ENCODE peak calls at places on chromosome 2, in five cellular contexts. A, Z, N, W and V are unnamed samples.

GRCh38 chr2:74915743-74916142 is 42.7 kb upstream of the POLE4 start:
- DNase-seq in A (no peak), Z (no peak), N (peak), W (peak), V (no peak)

GRCh38 chr2:120444691-120445240 is 98.8 kb downstream of the INHBB start:
- DNase-seq in A (no peak), Z (no peak), N (no peak), W (no peak), V (no peak)

GRCh38 chr2:64214281-64215115 is 70.3 kb upstream of the PELI1 start:
- DNase-seq in A (peak), Z (no peak), N (no peak), W (peak), V (no peak)

GRCh38 chr2:70928366-70928765 is 7.3 kb upstream of the ATP6V1B1 start:
- DNase-seq in A (no peak), Z (no peak), N (no peak), W (no peak), V (no peak)

GRCh38 chr2:97992836-97993825 is 2.6 kb downstream of the TMEM131 start:
- DNase-seq in A (no peak), Z (no peak), N (no peak), W (no peak), V (no peak)

GRCh38 chr2:166134252-166135151 is 6.7 kb upstream of the SCN1A start:
- DNase-seq in A (no peak), Z (no peak), N (no peak), W (no peak), V (no peak)

GRCh38 chr2:222318712-222319575 is 20.1 kb upstream of the PAX3 start:
- DNase-seq in A (no peak), Z (no peak), N (no peak), W (peak), V (no peak)

GRCh38 chr2:229930656-229931055 is 8.4 kb downstream of the FBXO36 start:
- DNase-seq in A (no peak), Z (no peak), N (no peak), W (no peak), V (no peak)

GRCh38 chr2:157443795-157444642 is at the start of gene CYTIP:
- DNase-seq in A (peak), Z (no peak), N (no peak), W (no peak), V (no peak)

GRCh38 chr2:2901384-2902345 is 476.0 kb downstream of the EIPR1 start:
- DNase-seq in A (no peak), Z (no peak), N (no peak), W (no peak), V (no peak)

GRCh38 chr2:2871480-2872308 is 505.9 kb downstream of the EIPR1 start:
- DNase-seq in A (no peak), Z (no peak), N (no peak), W (no peak), V (no peak)

GRCh38 chr2:151051584-151052220 is 210.0 kb downstream of the RBM43 start:
- DNase-seq in A (peak), Z (no peak), N (no peak), W (peak), V (no peak)

GRCh38 chr2:9266711-9267110 is 60.1 kb downstream of the ASAP2 start:
- DNase-seq in A (no peak), Z (no peak), N (no peak), W (no peak), V (no peak)

GRCh38 chr2:177363332-177363731 is 29.2 kb upstream of the AGPS start:
- DNase-seq in A (no peak), Z (no peak), N (no peak), W (peak), V (no peak)

GRCh38 chr2:120393456-120393855 is 47.5 kb downstream of the INHBB start:
- DNase-seq in A (no peak), Z (no peak), N (no peak), W (no peak), V (no peak)

GRCh38 chr2:37890893-37891495 is 34.1 kb upstream of the RMDN2 start:
- DNase-seq in A (peak), Z (no peak), N (no peak), W (peak), V (no peak)

GRCh38 chr2:198692907-198693510 is 764.7 kb downstream of the SATB2 start:
- DNase-seq in A (no peak), Z (no peak), N (no peak), W (no peak), V (no peak)

GRCh38 chr2:121075006-121075545 is 209.9 kb downstream of the TFCP2L1 start:
- DNase-seq in A (no peak), Z (peak), N (peak), W (peak), V (peak)

GRCh38 chr2:232781765-232782164 is 5.4 kb upstream of the KCNJ13 start:
- DNase-seq in A (peak), Z (peak), N (peak), W (peak), V (peak)

GRCh38 chr2:235265348-235265965 is 228.4 kb upstream of the AGAP1 start:
- DNase-seq in A (no peak), Z (no peak), N (no peak), W (no peak), V (no peak)

GRCh38 chr2:176079851-176080539 is 3.8 kb downstream of the EVX2 start:
- DNase-seq in A (no peak), Z (no peak), N (no peak), W (peak), V (no peak)
- H3K4me3 ChIP-seq in A (no peak), Z (no peak), N (peak), W (no peak), V (peak)

GRCh38 chr2:160200921-160201320 is 849 bp upstream of the ITGB6 start:
- DNase-seq in A (no peak), Z (no peak), N (no peak), W (no peak), V (no peak)

GRCh38 chr2:160199053-160199452 is 1.0 kb downstream of the ITGB6 start:
- DNase-seq in A (no peak), Z (no peak), N (no peak), W (no peak), V (no peak)

GRCh38 chr2:160201849-160202539 is 1.9 kb upstream of the ITGB6 start:
- DNase-seq in A (no peak), Z (no peak), N (no peak), W (no peak), V (no peak)

GRCh38 chr2:160197587-160197986 is 2.5 kb downstream of the ITGB6 start:
- DNase-seq in A (no peak), Z (no peak), N (no peak), W (no peak), V (no peak)

GRCh38 chr2:160199683-160200389 is at the start of gene ITGB6:
- DNase-seq in A (no peak), Z (no peak), N (no peak), W (no peak), V (no peak)
- H3K4me3 ChIP-seq in A (no peak), Z (no peak), N (no peak), W (no peak), V (no peak)

GRCh38 chr2:217955881-217956493 is 46.8 kb downstream of the TNS1 start:
- DNase-seq in A (no peak), Z (no peak), N (no peak), W (no peak), V (no peak)

GRCh38 chr2:217958889-217959235 is 43.9 kb downstream of the TNS1 start:
- DNase-seq in A (no peak), Z (no peak), N (no peak), W (no peak), V (no peak)

GRCh38 chr2:217954971-217955740 is 47.6 kb downstream of the TNS1 start:
- DNase-seq in A (no peak), Z (no peak), N (no peak), W (no peak), V (no peak)

GRCh38 chr2:217958206-217958888 is 44.4 kb downstream of the TNS1 start:
- DNase-seq in A (no peak), Z (no peak), N (no peak), W (no peak), V (no peak)

GRCh38 chr2:217956895-217957457 is 45.8 kb downstream of the TNS1 start:
- DNase-seq in A (no peak), Z (no peak), N (no peak), W (no peak), V (no peak)
- H3K4me3 ChIP-seq in A (no peak), Z (no peak), N (no peak), W (no peak), V (no peak)

GRCh38 chr2:185174353-185174752 is 564.3 kb upstream of the FSIP2 start:
- DNase-seq in A (no peak), Z (no peak), N (no peak), W (no peak), V (no peak)
- H3K4me3 ChIP-seq in A (no peak), Z (no peak), N (no peak), W (no peak), V (no peak)